ENCODE peak calls at places on chromosomes 11 and 22, in six cellular contexts. E is GM23338, A is fibroblast of lung, M is SK-N-MC, N is H1, O is GM23248. F is an unnamed sample.

GRCh38 chr11:3614742-3615171 is 27.0 kb downstream of the ART5 start:
- DNase-seq in O (peak), M (no peak), N (no peak), A (no peak), E (no peak), F (no peak)

GRCh38 chr11:47394050-47394321 is 14.4 kb upstream of the SLC39A13 start:
- DNase-seq in O (no peak), E (no peak), M (no peak), A (no peak), N (no peak), F (no peak)

GRCh38 chr11:118343981-118344521 is at the start of gene CD3G:
- DNase-seq in M (no peak), O (no peak), N (no peak), E (no peak), A (no peak), F (no peak)

GRCh38 chr11:76161261-76161961 is 44.9 kb downstream of the WNT11 start:
- DNase-seq in O (peak), E (no peak), N (no peak), M (no peak), A (no peak), F (no peak)

GRCh38 chr11:36075053-36075452 is 131.2 kb downstream of the LDLRAD3 start:
- DNase-seq in A (peak), N (no peak), M (no peak), E (no peak), O (peak), F (peak)

GRCh38 chr11:77199346-77199745 is 71.3 kb downstream of the MYO7A start:
- DNase-seq in A (no peak), E (no peak), N (no peak), M (no peak), O (no peak), F (no peak)

GRCh38 chr22:17754233-17754925 is 19.9 kb downstream of the BID start:
- DNase-seq in E (peak), A (no peak), O (no peak), M (no peak), N (no peak), F (peak)

GRCh38 chr22:50572965-50573364 is 5.3 kb downstream of the CPT1B start:
- DNase-seq in A (no peak), O (no peak), E (no peak), M (no peak), N (no peak), F (no peak)

GRCh38 chr11:76025068-76025467 is 181.2 kb downstream of the WNT11 start:
- DNase-seq in O (peak), E (no peak), A (peak), M (no peak), N (no peak), F (peak)

GRCh38 chr22:29642694-29643093 is 39.3 kb downstream of the NF2 start:
- DNase-seq in N (no peak), M (no peak), O (no peak), E (no peak), A (no peak), F (no peak)

GRCh38 chr22:36319595-36320497 is 66.9 kb downstream of the APOL1 start:
- DNase-seq in E (no peak), M (no peak), A (no peak), O (no peak), N (no peak), F (no peak)

GRCh38 chr11:9120659-9121350 is 29.4 kb upstream of the SCUBE2 start:
- DNase-seq in N (peak), M (no peak), E (peak), O (no peak), A (no peak), F (no peak)

GRCh38 chr11:111531156-111531555 is 9.4 kb upstream of the LAYN start:
- DNase-seq in N (no peak), A (no peak), E (no peak), M (no peak), O (peak), F (no peak)

GRCh38 chr22:27715078-27715477 is 86.5 kb downstream of the MN1 start:
- DNase-seq in N (no peak), M (no peak), E (no peak), O (no peak), A (no peak), F (no peak)

GRCh38 chr22:39664485-39665200 is 94.1 kb downstream of the CACNA1I start:
- DNase-seq in E (peak), N (peak), A (no peak), M (no peak), O (no peak), F (no peak)

DNA sequence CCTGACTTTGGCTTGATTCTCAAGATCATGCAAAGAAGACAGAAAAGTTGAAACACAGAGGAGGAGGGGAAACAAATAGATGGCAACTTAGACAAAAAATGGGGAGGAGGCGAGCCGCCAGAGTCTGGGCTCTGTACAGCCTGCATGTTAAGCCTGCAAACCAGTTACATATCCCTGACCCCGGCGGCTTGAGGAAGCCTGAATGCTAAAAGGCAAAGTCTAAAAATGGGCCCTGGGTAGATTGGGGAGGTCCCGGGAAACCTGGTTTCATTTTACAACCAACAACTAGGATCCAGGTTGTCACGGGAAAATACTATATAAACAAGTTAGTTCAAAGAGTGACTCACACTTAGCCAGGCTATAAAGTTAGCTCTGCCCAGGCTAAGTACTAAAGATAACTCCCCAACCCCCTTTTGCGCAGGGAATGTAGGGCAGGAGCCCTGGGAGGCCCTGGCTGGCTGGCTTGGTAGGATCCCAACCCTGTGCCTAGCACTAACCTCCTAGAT is 18.8 kb upstream of the ZBTB16 start:
- DNase-seq in E (no peak), O (peak), A (peak), N (no peak), M (no peak), F (peak)
- H3K4me3 ChIP-seq in E (no peak), O (no peak), A (no peak), N (no peak), M (no peak), F (no peak)

GRCh38 chr11:19347911-19348310 is 107.2 kb upstream of the E2F8 start:
- DNase-seq in M (no peak), A (no peak), O (no peak), N (no peak), E (no peak), F (no peak)

GRCh38 chr11:19345519-19345847 is 104.7 kb upstream of the E2F8 start:
- DNase-seq in E (peak), A (no peak), N (no peak), O (peak), M (no peak), F (peak)

GRCh38 chr11:19345848-19346681 is 105.3 kb upstream of the E2F8 start:
- DNase-seq in O (peak), E (peak), A (peak), M (no peak), N (no peak), F (peak)

GRCh38 chr11:19342036-19342435 is 101.3 kb upstream of the E2F8 start:
- DNase-seq in E (no peak), N (no peak), A (no peak), O (no peak), M (no peak), F (no peak)

DNA sequence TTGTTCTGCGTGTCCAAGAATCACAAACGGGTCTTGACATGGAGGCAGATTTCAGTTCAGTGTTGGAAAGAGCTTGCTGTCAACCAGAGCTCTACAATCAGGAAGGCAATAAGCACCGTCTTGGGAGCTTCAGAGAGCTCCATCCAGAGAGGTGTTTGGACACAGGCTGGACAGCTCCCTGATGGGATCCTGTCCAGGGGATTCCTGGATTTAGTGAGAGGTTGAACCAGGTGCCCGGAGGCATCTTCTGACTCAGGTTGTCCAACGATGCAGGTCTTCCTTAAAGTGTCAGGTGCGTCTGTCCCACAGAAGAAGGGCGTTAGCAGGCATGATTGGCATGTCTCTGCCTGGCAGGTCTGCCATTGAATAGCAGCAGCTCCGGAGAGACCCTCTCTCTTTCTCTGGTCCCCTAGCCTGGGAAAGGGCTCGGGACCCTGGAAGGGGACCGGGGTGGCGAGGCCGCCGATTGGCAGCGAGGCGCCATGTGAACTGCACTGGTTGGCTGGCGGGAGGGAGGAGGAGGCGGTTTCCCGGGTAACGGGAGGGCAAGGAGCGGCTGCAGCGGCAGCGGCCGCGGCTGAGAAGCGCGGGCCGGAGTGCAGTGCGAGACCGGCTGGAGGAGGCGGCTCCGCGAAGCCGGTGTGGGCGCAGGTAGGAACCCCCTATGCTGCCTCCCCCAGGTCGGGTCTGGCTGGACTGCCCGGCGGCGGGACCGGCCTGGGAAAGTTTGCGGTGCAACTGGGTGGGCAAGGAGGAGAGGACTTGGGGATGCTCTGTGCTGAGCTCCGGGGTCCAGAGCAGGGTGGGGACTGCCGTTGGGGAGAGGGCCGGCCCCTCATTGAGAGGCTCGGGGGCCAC is 104.1 kb upstream of the E2F8 start:
- DNase-seq in O (peak), A (peak), N (no peak), M (no peak), E (peak), F (peak)
- TF ChIP-seq EZH2 in O (no peak), A (peak), N (no peak), M (no peak), E (no peak), F (no peak)

GRCh38 chr22:47618180-47618579 is 855.7 kb downstream of the TBC1D22A start:
- DNase-seq in O (no peak), N (no peak), M (no peak), A (no peak), E (no peak), F (no peak)

GRCh38 chr22:47619631-47620030 is 857.2 kb downstream of the TBC1D22A start:
- DNase-seq in E (no peak), N (no peak), M (no peak), O (no peak), A (no peak), F (no peak)

GRCh38 chr22:47620391-47620790 is 857.9 kb downstream of the TBC1D22A start:
- DNase-seq in A (no peak), E (no peak), N (no peak), M (no peak), O (no peak), F (no peak)

GRCh38 chr22:47617186-47617585 is 854.7 kb downstream of the TBC1D22A start:
- DNase-seq in N (no peak), O (no peak), M (no peak), E (no peak), A (no peak), F (no peak)

DNA sequence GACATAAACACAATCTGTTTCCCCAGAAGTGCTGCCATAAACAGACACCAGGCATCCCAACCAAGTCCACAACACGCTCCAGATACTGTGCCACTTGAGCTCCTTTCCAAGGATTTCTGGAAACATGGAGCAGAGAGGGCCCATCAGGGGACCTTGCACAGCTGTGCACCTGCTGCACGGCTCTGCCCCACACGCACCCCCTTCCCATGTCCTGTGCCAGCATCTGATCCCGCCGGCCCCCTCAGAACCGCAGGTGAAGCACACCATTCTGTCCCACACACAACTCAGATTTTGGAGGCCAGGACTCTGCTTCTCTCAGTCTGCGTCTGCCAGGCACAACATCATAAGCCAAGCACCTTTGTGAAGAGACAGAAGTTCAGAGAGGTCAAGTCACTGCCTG is 856.2 kb downstream of the TBC1D22A start:
- DNase-seq in M (no peak), E (no peak), O (no peak), N (no peak), A (no peak), F (no peak)
- H3K4me3 ChIP-seq in M (no peak), E (no peak), O (no peak), N (no peak), A (no peak), F (no peak)

GRCh38 chr11:19714093-19714386 is 1.4 kb downstream of the NAV2 start:
- DNase-seq in A (no peak), N (no peak), O (peak), E (peak), M (no peak), F (no peak)

GRCh38 chr11:19712281-19713220 is at the start of gene NAV2:
- DNase-seq in N (peak), M (no peak), A (peak), E (peak), O (peak), F (peak)

GRCh38 chr11:19711911-19712280 is 741 bp upstream of the NAV2 start:
- DNase-seq in M (no peak), O (peak), E (peak), A (no peak), N (no peak), F (no peak)

GRCh38 chr11:19714387-19715363 is 2.0 kb downstream of the NAV2 start:
- DNase-seq in O (peak), M (no peak), N (no peak), A (peak), E (peak), F (no peak)

GRCh38 chr11:19713221-19714092 is 820 bp downstream of the NAV2 start:
- DNase-seq in A (no peak), M (no peak), E (peak), O (peak), N (no peak), F (no peak)
- TF ChIP-seq EZH2 in A (no peak), M (peak), E (peak), O (no peak), N (peak), F (peak)

GRCh38 chr22:20991252-20992055 is 9.4 kb downstream of the LZTR1 start:
- DNase-seq in N (no peak), A (no peak), O (no peak), M (no peak), E (no peak), F (no peak)

GRCh38 chr22:20989323-20990138 is 7.4 kb downstream of the LZTR1 start:
- DNase-seq in O (no peak), N (no peak), A (no peak), E (no peak), M (no peak), F (no peak)

GRCh38 chr22:20992056-20992442 is 9.9 kb downstream of the THAP7 start:
- DNase-seq in O (no peak), M (no peak), N (no peak), A (no peak), E (no peak), F (no peak)

GRCh38 chr22:20988573-20989322 is 6.7 kb downstream of the LZTR1 start:
- DNase-seq in O (no peak), E (peak), A (no peak), N (no peak), M (no peak), F (no peak)

GRCh38 chr22:20990184-20991180 is 8.4 kb downstream of the LZTR1 start:
- DNase-seq in E (no peak), N (no peak), O (no peak), A (no peak), M (no peak), F (no peak)
- H3K4me3 ChIP-seq in E (no peak), N (no peak), O (no peak), A (no peak), M (no peak), F (no peak)

DNA sequence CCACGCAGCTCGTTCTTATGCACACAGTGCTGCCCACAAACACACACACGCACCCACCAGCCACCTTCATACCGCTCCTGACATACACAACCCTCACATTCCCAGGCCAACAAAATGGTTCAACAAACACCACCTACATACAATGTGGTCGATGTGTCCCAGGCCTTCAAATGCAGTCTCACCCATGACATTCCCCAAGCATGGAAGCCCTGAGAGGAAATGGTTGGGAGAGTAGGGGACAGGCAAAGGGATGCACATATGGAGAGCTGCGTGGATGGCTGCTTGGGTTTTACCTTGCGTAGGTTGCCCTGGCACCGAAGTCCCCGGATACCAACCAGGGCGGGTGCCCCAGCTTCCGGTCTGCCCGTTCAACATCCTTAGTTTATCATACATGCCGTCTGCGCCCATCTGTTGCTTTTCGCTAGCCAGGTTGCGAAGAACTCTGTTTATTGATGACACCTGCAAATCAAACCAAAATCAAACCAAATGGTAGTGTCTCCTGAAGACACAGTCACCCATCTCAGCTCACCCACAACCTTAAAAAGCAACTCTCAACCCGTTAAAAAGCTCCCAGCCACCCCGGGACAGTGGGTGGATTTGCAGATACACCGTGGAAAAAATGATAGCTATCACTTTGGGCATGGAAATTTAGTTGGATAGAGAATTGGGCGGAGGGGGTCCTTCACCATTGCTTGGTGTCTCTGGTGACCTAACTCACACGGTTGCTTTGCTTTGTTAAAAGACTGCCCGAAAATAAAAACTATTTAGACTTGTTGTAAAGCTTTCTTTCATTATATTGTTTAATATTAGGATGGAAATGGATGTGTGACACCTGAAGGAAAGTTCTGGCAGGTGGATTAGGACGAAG is 10.5 kb downstream of the PAX6 start:
- DNase-seq in O (no peak), A (no peak), N (no peak), M (no peak), E (peak), F (no peak)
- TF ChIP-seq EZH2 in O (no peak), A (peak), N (peak), M (no peak), E (peak), F (no peak)

GRCh38 chr22:45878901-45879551 is 97.9 kb downstream of the WNT7B start:
- DNase-seq in M (no peak), O (no peak), E (no peak), A (no peak), N (no peak), F (no peak)
- H3K4me3 ChIP-seq in M (no peak), O (no peak), E (no peak), A (no peak), N (no peak), F (no peak)

DNA sequence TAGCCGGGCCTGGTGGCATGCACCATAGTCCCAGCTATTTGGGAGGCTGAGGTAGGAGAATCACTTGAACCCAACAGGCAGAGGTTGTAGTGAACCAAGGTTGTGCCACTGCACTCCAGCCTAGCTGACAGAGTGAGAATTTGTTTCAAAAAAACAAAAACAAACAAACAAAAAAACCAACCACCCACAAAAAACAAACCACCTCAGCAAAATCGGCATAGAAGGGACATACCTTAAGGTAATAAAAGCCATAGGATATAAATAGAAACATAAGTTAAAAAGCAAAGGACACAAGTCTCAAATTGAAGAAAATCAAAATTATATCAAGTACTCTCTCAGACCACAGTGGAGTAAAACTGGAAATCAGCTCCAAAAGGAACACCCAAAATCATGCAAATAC is 33.2 kb downstream of the PIWIL3 start:
- DNase-seq in A (no peak), E (no peak), N (no peak), O (no peak), M (no peak), F (no peak)
- TF ChIP-seq EZH2 in A (no peak), E (no peak), N (no peak), O (no peak), M (no peak), F (no peak)

GRCh38 chr11:64774144-64774543 is 4.2 kb downstream of the SF1 start:
- DNase-seq in A (no peak), N (no peak), E (no peak), O (no peak), M (no peak), F (no peak)
- H3K4me3 ChIP-seq in A (no peak), N (no peak), E (no peak), O (no peak), M (no peak), F (no peak)